ENCODE peak calls at places on chromosomes 6 and 20, in four cellular contexts. One of them, this sample, is unnamed.
A peak's percentile ranks its signal among the peaks of the same experiment; 100 is the strongest.

GRCh38 chr6:106783631-106784566 is 154.5 kb downstream of the QRSL1 start:
- DNase-seq in A549: peak; percentile 54
- DNase-seq in prostate gland: no peak
- DNase-seq in body of pancreas: peak; percentile 54
- DNase-seq in this sample: no peak

GRCh38 chr6:82410151-82410621 is 46.6 kb downstream of the TPBG start:
- DNase-seq in A549: no peak
- DNase-seq in prostate gland: no peak
- DNase-seq in body of pancreas: no peak
- DNase-seq in this sample: no peak

GRCh38 chr20:44056010-44056698 is 130.8 kb downstream of the JPH2 start:
- DNase-seq in A549: peak; percentile 19
- DNase-seq in prostate gland: no peak
- DNase-seq in body of pancreas: no peak
- DNase-seq in this sample: no peak

GRCh38 chr6:45479834-45480696 is 102.3 kb upstream of the SUPT3H start:
- DNase-seq in A549: no peak
- DNase-seq in prostate gland: no peak
- DNase-seq in body of pancreas: no peak
- DNase-seq in this sample: no peak

GRCh38 chr6:151501511-151502136 is 7.8 kb downstream of the CCDC170 start:
- DNase-seq in A549: no peak
- DNase-seq in prostate gland: no peak
- DNase-seq in body of pancreas: no peak
- DNase-seq in this sample: no peak

GRCh38 chr6:92756912-92757311 is 662.4 kb downstream of the EPHA7 start:
- DNase-seq in A549: no peak
- DNase-seq in prostate gland: no peak
- DNase-seq in body of pancreas: no peak
- DNase-seq in this sample: no peak

GRCh38 chr6:8939615-8940014 is 504.3 kb upstream of the SLC35B3 start:
- DNase-seq in A549: peak; percentile 1
- DNase-seq in prostate gland: no peak
- DNase-seq in body of pancreas: no peak
- DNase-seq in this sample: no peak

GRCh38 chr6:12189150-12189549 is 101.0 kb upstream of the EDN1 start:
- DNase-seq in A549: no peak
- DNase-seq in prostate gland: no peak
- DNase-seq in body of pancreas: no peak
- DNase-seq in this sample: no peak

GRCh38 chr6:31126416-31127175 is 6.3 kb upstream of the CDSN start:
- DNase-seq in A549: no peak
- DNase-seq in prostate gland: no peak
- DNase-seq in body of pancreas: no peak
- DNase-seq in this sample: no peak

GRCh38 chr6:166939276-166939816 is 17.0 kb downstream of the RNASET2 start:
- DNase-seq in A549: no peak
- DNase-seq in prostate gland: no peak
- DNase-seq in body of pancreas: no peak
- DNase-seq in this sample: no peak

GRCh38 chr6:169424149-169424804 is 170.6 kb upstream of the THBS2 start:
- DNase-seq in A549: no peak
- DNase-seq in prostate gland: no peak
- DNase-seq in body of pancreas: no peak
- DNase-seq in this sample: no peak
- H3K4me3 ChIP-seq in A549: no peak overlapping the region
- H3K4me3 ChIP-seq in prostate gland: no peak overlapping the region
- H3K4me3 ChIP-seq in body of pancreas: no peak overlapping the region
- H3K4me3 ChIP-seq in this sample: peak overlapping the region; percentile 38

GRCh38 chr6:28003661-28004060 is 46.6 kb downstream of the OR2B6 start:
- DNase-seq in A549: no peak
- DNase-seq in prostate gland: no peak
- DNase-seq in body of pancreas: no peak
- DNase-seq in this sample: no peak
- H3K27ac ChIP-seq in A549: no peak overlapping the region
- H3K27ac ChIP-seq in prostate gland: no peak overlapping the region
- H3K27ac ChIP-seq in body of pancreas: no peak overlapping the region
- H3K27ac ChIP-seq in this sample: no peak overlapping the region

GRCh38 chr20:50304501-50304856 is 113.8 kb downstream of the CEBPB start:
- DNase-seq in A549: no peak
- DNase-seq in prostate gland: no peak
- DNase-seq in body of pancreas: no peak
- DNase-seq in this sample: peak; percentile 85

GRCh38 chr20:50305636-50306477 is 115.2 kb downstream of the CEBPB start:
- DNase-seq in A549: peak; percentile 49
- DNase-seq in prostate gland: peak; percentile 64
- DNase-seq in body of pancreas: peak; percentile 48
- DNase-seq in this sample: peak; percentile 64

GRCh38 chr20:50302463-50303041 is 111.9 kb downstream of the CEBPB start:
- DNase-seq in A549: no peak
- DNase-seq in prostate gland: no peak
- DNase-seq in body of pancreas: no peak
- DNase-seq in this sample: no peak

GRCh38 chr20:50304883-50305635 is 114.4 kb downstream of the CEBPB start:
- DNase-seq in A549: no peak
- DNase-seq in prostate gland: no peak
- DNase-seq in body of pancreas: peak; percentile 73
- DNase-seq in this sample: peak; percentile 96

DNA sequence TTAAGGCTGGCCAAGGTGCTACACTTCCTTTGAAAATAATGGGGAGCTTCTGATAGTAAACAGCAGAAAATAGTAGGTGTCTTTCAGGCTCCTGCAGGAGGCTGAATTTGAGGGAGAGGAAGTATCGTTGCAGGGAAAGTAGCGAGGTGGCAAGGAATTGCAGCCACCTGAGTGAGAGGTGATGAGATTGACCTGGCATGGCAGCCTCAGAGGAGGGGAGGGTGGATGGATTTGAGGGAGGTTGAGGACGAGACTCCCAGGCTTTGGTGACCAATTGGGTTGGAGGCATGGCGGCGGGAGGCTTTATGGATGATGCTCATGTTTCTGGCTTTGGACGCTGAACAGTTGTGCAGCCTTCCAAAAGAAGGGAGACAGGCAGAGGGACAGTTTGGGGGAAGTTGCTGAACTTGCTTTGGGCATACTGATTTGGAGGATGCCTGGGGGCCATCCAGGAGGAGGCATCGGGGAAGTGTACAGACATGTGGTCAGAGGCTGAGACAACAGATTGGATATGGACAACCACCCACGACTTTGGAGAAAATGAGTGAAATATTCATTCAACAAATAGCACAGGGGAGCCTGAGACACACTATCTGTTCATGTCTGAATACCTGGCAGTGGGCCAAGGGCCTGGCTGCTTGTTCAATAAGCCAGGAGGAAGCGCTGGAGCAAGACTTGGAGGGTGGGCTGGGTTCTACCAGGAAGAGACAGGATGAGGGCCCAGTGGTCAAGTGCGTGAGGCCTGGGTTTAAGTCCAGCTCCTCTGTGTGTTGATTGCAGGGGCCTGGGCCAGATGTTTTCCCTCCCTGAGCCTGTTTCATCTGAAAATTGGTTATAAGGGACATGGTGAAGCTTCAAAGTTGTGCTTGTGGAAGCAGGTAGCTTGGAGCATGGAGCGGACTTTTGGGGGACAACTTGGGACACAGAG is 113.2 kb downstream of the CEBPB start:
- DNase-seq in A549: no peak
- DNase-seq in prostate gland: peak; percentile 52
- DNase-seq in body of pancreas: peak; percentile 82
- DNase-seq in this sample: peak; percentile 89
- H3K4me1 ChIP-seq in A549: peaks cover 70% of the 10 kb centered on the region
- H3K4me1 ChIP-seq in prostate gland: peaks cover 14% of the 10 kb centered on the region
- H3K4me1 ChIP-seq in body of pancreas: peaks cover 35% of the 10 kb centered on the region
- H3K4me1 ChIP-seq in this sample: peaks cover 69% of the 10 kb centered on the region

GRCh38 chr6:41704656-41705328 is 30.6 kb downstream of the TFEB start:
- DNase-seq in A549: no peak
- DNase-seq in prostate gland: no peak
- DNase-seq in body of pancreas: no peak
- DNase-seq in this sample: no peak

GRCh38 chr6:41706876-41707564 is 28.4 kb downstream of the TFEB start:
- DNase-seq in A549: no peak
- DNase-seq in prostate gland: no peak
- DNase-seq in body of pancreas: no peak
- DNase-seq in this sample: peak; percentile 81

GRCh38 chr6:41705329-41705995 is 29.9 kb downstream of the TFEB start:
- DNase-seq in A549: no peak
- DNase-seq in prostate gland: no peak
- DNase-seq in body of pancreas: no peak
- DNase-seq in this sample: peak; percentile 40

GRCh38 chr6:41707565-41708200 is 27.7 kb downstream of the TFEB start:
- DNase-seq in A549: no peak
- DNase-seq in prostate gland: no peak
- DNase-seq in body of pancreas: no peak
- DNase-seq in this sample: peak; percentile 66

DNA sequence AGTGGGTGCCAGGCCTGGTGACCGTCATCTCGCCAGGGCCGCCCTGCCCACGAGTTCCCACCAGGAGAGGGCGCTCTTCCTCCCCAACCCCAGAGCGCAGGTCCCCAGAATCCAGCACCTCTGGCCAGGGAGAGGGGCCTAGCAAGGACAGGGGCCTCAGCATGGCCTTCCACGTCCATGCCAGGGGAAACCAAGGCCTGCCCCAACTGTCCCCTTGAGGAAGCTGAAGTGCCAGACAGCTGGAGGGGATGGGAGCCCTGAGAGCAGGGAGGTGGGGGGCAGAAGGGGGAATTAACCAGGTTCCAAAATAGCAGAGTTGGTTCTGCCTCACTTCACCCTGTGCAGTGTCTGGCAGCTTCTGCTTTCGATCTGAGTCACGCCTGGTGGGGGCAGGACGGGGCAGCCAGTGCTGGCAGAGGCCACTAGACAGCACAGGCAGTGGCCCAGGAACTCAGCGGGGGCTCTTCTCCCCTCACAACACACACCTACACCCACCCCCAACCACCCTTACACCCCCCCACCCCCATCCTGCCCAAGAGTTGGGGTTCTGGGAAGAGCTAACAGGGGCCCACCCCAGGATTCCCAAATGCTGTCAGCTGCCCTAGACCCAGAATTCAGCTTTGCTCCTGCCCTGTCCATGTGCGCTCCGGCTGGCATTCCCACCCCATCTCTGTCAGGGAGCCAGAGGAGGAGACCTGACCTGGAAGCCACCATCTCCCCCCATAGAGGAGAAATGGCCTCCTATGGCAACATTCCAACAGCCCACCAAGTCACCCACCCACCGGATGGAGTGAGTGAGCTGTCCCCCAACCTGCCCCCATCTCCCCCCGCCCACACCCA is 29.2 kb downstream of the TFEB start:
- DNase-seq in A549: peak; percentile 78
- DNase-seq in prostate gland: peak; percentile 78
- DNase-seq in body of pancreas: peak; percentile 42
- DNase-seq in this sample: peak; percentile 87
- H3K4me3 ChIP-seq in A549: no peak overlapping the region
- H3K4me3 ChIP-seq in prostate gland: no peak overlapping the region
- H3K4me3 ChIP-seq in body of pancreas: no peak overlapping the region
- H3K4me3 ChIP-seq in this sample: peak overlapping the region; percentile 37

GRCh38 chr20:47957135-47957534 is 171.9 kb upstream of the SULF2 start:
- DNase-seq in A549: no peak
- DNase-seq in prostate gland: no peak
- DNase-seq in body of pancreas: no peak
- DNase-seq in this sample: peak; percentile 30
- H3K27ac ChIP-seq in A549: no peak overlapping the region
- H3K27ac ChIP-seq in prostate gland: no peak overlapping the region
- H3K27ac ChIP-seq in body of pancreas: no peak overlapping the region
- H3K27ac ChIP-seq in this sample: no peak overlapping the region

GRCh38 chr6:85673198-85674139 is 30.8 kb upstream of the SYNCRIP start:
- DNase-seq in A549: no peak
- DNase-seq in prostate gland: no peak
- DNase-seq in body of pancreas: no peak
- DNase-seq in this sample: no peak

GRCh38 chr6:85672050-85672449 is 29.4 kb upstream of the SYNCRIP start:
- DNase-seq in A549: no peak
- DNase-seq in prostate gland: no peak
- DNase-seq in body of pancreas: no peak
- DNase-seq in this sample: no peak

GRCh38 chr6:85672623-85673022 is 29.9 kb upstream of the SYNCRIP start:
- DNase-seq in A549: no peak
- DNase-seq in prostate gland: no peak
- DNase-seq in body of pancreas: no peak
- DNase-seq in this sample: no peak

GRCh38 chr6:85669735-85670194 is 27.1 kb upstream of the SYNCRIP start:
- DNase-seq in A549: no peak
- DNase-seq in prostate gland: no peak
- DNase-seq in body of pancreas: no peak
- DNase-seq in this sample: no peak

GRCh38 chr6:85670573-85670972 is 27.9 kb upstream of the SYNCRIP start:
- DNase-seq in A549: no peak
- DNase-seq in prostate gland: no peak
- DNase-seq in body of pancreas: no peak
- DNase-seq in this sample: no peak
- H3K4me1 ChIP-seq in A549: peaks cover 33% of the 10 kb centered on the region
- H3K4me1 ChIP-seq in prostate gland: no peaks in the 10 kb centered on the region
- H3K4me1 ChIP-seq in body of pancreas: peaks cover 27% of the 10 kb centered on the region
- H3K4me1 ChIP-seq in this sample: peaks cover 28% of the 10 kb centered on the region

GRCh38 chr6:169051371-169051770 is 202.3 kb downstream of the THBS2 start:
- DNase-seq in A549: no peak
- DNase-seq in prostate gland: no peak
- DNase-seq in body of pancreas: no peak
- DNase-seq in this sample: no peak

GRCh38 chr6:169047345-169047744 is 206.3 kb downstream of the THBS2 start:
- DNase-seq in A549: no peak
- DNase-seq in prostate gland: no peak
- DNase-seq in body of pancreas: no peak
- DNase-seq in this sample: no peak

GRCh38 chr6:169048185-169048584 is 205.5 kb downstream of the THBS2 start:
- DNase-seq in A549: no peak
- DNase-seq in prostate gland: no peak
- DNase-seq in body of pancreas: no peak
- DNase-seq in this sample: no peak

GRCh38 chr6:169046483-169047192 is 207.0 kb downstream of the THBS2 start:
- DNase-seq in A549: no peak
- DNase-seq in prostate gland: no peak
- DNase-seq in body of pancreas: no peak
- DNase-seq in this sample: no peak

GRCh38 chr6:169048806-169049205 is 204.8 kb downstream of the THBS2 start:
- DNase-seq in A549: no peak
- DNase-seq in prostate gland: no peak
- DNase-seq in body of pancreas: no peak
- DNase-seq in this sample: no peak
- H3K4me3 ChIP-seq in A549: no peak overlapping the region
- H3K4me3 ChIP-seq in prostate gland: no peak overlapping the region
- H3K4me3 ChIP-seq in body of pancreas: no peak overlapping the region
- H3K4me3 ChIP-seq in this sample: no peak overlapping the region

This sample was measured in psoas muscle.